ENCODE peak calls at places on chromosome 12, in six cellular contexts. O is CD8-positive, alpha-beta T cell; Q is tibial artery; K is endodermal cell; T is psoas muscle; F is right cardiac atrium. M is an unnamed sample.

GRCh38 chr12:113582521-113583218 is 111.0 kb upstream of the LHX5 start:
- DNase-seq in O (no peak), Q (no peak), K (peak; percentile 93), T (no peak), F (no peak), M (no peak)

GRCh38 chr12:95882873-95883272 is 24.1 kb downstream of the SNRPF start:
- DNase-seq in O (no peak), Q (no peak), K (no peak), T (no peak), F (no peak), M (no peak)

GRCh38 chr12:100986595-100987547 is 192.3 kb downstream of the ANO4 start:
- DNase-seq in O (no peak), Q (no peak), K (peak; percentile 91), T (no peak), F (no peak), M (no peak)

GRCh38 chr12:48351022-48351708 is 446 bp upstream of the ZNF641 start:
- DNase-seq in O (no peak), Q (peak; percentile 77), K (no peak), T (peak; percentile 91), F (no peak), M (no peak)

GRCh38 chr12:132560421-132560830 is 50.0 kb downstream of the LRCOL1 start:
- DNase-seq in O (no peak), Q (no peak), K (peak; percentile 85), T (no peak), F (no peak), M (no peak)

GRCh38 chr12:30218073-30218472 is 434.3 kb upstream of the TMTC1 start:
- DNase-seq in O (no peak), Q (no peak), K (no peak), T (no peak), F (no peak), M (no peak)

GRCh38 chr12:108112815-108113556 is 16.1 kb upstream of the WSCD2 start:
- DNase-seq in O (no peak), Q (no peak), K (peak; percentile 92), T (no peak), F (peak; percentile 53), M (no peak)

GRCh38 chr12:100128509-100128908 is 14.2 kb downstream of the BLTP3B start:
- DNase-seq in O (no peak), Q (peak; percentile 58), K (peak; percentile 88), T (no peak), F (no peak), M (no peak)

GRCh38 chr12:3527181-3527580 is 36.2 kb downstream of the PRMT8 start:
- DNase-seq in O (no peak), Q (no peak), K (no peak), T (no peak), F (no peak), M (no peak)

GRCh38 chr12:124673881-124674617 is 106.6 kb upstream of the NCOR2 start:
- DNase-seq in O (no peak), Q (no peak), K (no peak), T (peak; percentile 38), F (no peak), M (peak; percentile 91)

GRCh38 chr12:1974812-1975211 is 29.4 kb downstream of the DCP1B start:
- DNase-seq in O (no peak), Q (no peak), K (no peak), T (no peak), F (no peak), M (no peak)

GRCh38 chr12:100554608-100555077 is 18.8 kb upstream of the GAS2L3 start:
- DNase-seq in O (no peak), Q (no peak), K (peak; percentile 72), T (no peak), F (no peak), M (no peak)

GRCh38 chr12:95522692-95523091 is 28.6 kb downstream of the USP44 start:
- DNase-seq in O (no peak), Q (no peak), K (no peak), T (no peak), F (no peak), M (no peak)

GRCh38 chr12:8911606-8912268 is 2.6 kb upstream of the PHC1 start:
- DNase-seq in O (no peak), Q (no peak), K (peak; percentile 64), T (no peak), F (no peak), M (no peak)

GRCh38 chr12:27525373-27525772 is 1.4 kb downstream of the PPFIBP1 start:
- DNase-seq in O (no peak), Q (peak; percentile 45), K (peak; percentile 79), T (no peak), F (no peak), M (no peak)

GRCh38 chr12:75437564-75437963 is 43.0 kb upstream of the GLIPR1 start:
- DNase-seq in O (no peak), Q (no peak), K (no peak), T (no peak), F (no peak), M (no peak)

GRCh38 chr12:55957106-55957859 is 8.6 kb downstream of the PMEL start:
- DNase-seq in O (no peak), Q (no peak), K (no peak), T (no peak), F (no peak), M (no peak)

GRCh38 chr12:45415393-45415817 is 199.5 kb downstream of the ANO6 start:
- DNase-seq in O (no peak), Q (peak; percentile 78), K (no peak), T (peak; percentile 83), F (no peak), M (no peak)

GRCh38 chr12:45421736-45422135 is 205.8 kb downstream of the ANO6 start:
- DNase-seq in O (no peak), Q (no peak), K (no peak), T (no peak), F (no peak), M (no peak)

GRCh38 chr12:45419317-45419716 is 203.4 kb downstream of the ANO6 start:
- DNase-seq in O (no peak), Q (no peak), K (no peak), T (no peak), F (no peak), M (no peak)

DNA sequence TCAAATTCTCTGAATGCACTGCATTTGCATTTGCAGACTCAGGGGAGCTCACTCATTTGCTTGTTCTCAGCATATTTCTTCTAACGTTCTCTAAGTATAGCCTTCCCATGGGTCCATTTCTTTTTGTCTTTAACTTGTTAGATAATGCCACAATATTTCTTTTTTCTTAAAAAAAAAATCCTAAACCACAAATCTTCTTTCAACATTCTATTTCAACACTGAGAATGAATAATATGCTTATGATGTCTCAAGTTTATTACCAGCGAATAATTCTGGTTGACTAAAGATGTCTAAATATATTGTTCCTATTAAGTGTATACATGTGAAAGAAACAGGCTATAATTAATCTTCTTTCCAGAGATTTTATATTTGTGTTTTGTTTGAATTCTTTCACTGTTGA is 200.3 kb downstream of the ANO6 start:
- DNase-seq in O (no peak), Q (no peak), K (no peak), T (no peak), F (no peak), M (no peak)
- H3K27ac ChIP-seq in O (no peak overlapping the region), Q (peak overlapping the region; percentile 54), K (no peak overlapping the region), T (peak overlapping the region; percentile 82), F (no peak overlapping the region), M (no peak overlapping the region)

GRCh38 chr12:6372403-6373003 is 2.9 kb downstream of the SCNN1A start:
- DNase-seq in O (no peak), Q (peak; percentile 48), K (peak; percentile 82), T (peak; percentile 47), F (peak; percentile 63), M (no peak)

GRCh38 chr12:6370994-6371754 is 4.2 kb downstream of the SCNN1A start:
- DNase-seq in O (no peak), Q (no peak), K (peak; percentile 100), T (peak; percentile 27), F (no peak), M (no peak)

GRCh38 chr12:6374781-6375150 is 597 bp downstream of the SCNN1A start:
- DNase-seq in O (no peak), Q (no peak), K (no peak), T (no peak), F (no peak), M (no peak)

GRCh38 chr12:6374028-6374780 is 1.2 kb downstream of the SCNN1A start:
- DNase-seq in O (no peak), Q (peak; percentile 18), K (peak; percentile 78), T (no peak), F (no peak), M (no peak)

GRCh38 chr12:6373022-6373787 is 2.2 kb downstream of the SCNN1A start:
- DNase-seq in O (no peak), Q (no peak), K (no peak), T (no peak), F (no peak), M (no peak)
- H3K27ac ChIP-seq in O (no peak overlapping the region), Q (peak overlapping the region; percentile 62), K (no peak overlapping the region), T (peak overlapping the region; percentile 53), F (no peak overlapping the region), M (no peak overlapping the region)

GRCh38 chr12:52080403-52081201 is 1.1 kb downstream of the SMIM41 start:
- DNase-seq in O (no peak), Q (no peak), K (no peak), T (no peak), F (no peak), M (no peak)
- H3K27ac ChIP-seq in O (no peak overlapping the region), Q (peak overlapping the region; percentile 13), K (peak overlapping the region; percentile 38), T (peak overlapping the region; percentile 26), F (no peak overlapping the region), M (no peak overlapping the region)

GRCh38 chr12:19591951-19592350 is 152.7 kb downstream of the AEBP2 start:
- DNase-seq in O (no peak), Q (no peak), K (no peak), T (no peak), F (no peak), M (no peak)

GRCh38 chr12:19597304-19598066 is 158.2 kb downstream of the AEBP2 start:
- DNase-seq in O (no peak), Q (no peak), K (peak; percentile 76), T (no peak), F (no peak), M (no peak)

DNA sequence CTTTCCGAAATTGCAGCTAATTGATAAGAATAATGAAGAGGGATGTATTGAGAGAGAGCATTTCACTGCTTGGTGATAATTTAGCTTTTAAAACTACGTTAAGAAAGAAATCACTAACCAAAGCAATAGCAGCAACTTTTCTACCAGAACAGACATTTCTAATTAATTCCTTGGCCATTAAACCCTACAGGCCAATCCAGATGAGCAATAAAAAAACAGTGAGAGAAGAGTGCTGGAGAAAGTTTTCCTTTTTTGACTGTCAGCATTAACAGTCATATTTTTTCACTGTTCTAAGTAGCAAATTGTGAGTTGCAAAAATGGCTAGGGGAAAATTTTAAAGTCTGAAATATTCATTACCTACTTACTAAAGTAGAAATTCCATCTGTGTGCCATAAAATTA is 157.5 kb downstream of the AEBP2 start:
- DNase-seq in O (no peak), Q (no peak), K (no peak), T (no peak), F (no peak), M (no peak)
- H3K27ac ChIP-seq in O (no peak overlapping the region), Q (peak overlapping the region; percentile 35), K (no peak overlapping the region), T (no peak overlapping the region), F (no peak overlapping the region), M (no peak overlapping the region)

GRCh38 chr12:4959381-4959780 is 49.7 kb downstream of the KCNA1 start:
- DNase-seq in O (no peak), Q (no peak), K (no peak), T (no peak), F (no peak), M (no peak)
- H3K27ac ChIP-seq in O (no peak overlapping the region), Q (no peak overlapping the region), K (no peak overlapping the region), T (no peak overlapping the region), F (no peak overlapping the region), M (peak overlapping the region; percentile 31)

GRCh38 chr12:40261937-40262336 is 37.1 kb downstream of the LRRK2 start:
- DNase-seq in O (no peak), Q (no peak), K (no peak), T (no peak), F (no peak), M (no peak)
- H3K27ac ChIP-seq in O (no peak overlapping the region), Q (no peak overlapping the region), K (no peak overlapping the region), T (no peak overlapping the region), F (no peak overlapping the region), M (no peak overlapping the region)

M was measured in caudate nucleus.